ENCODE peak calls at places on chromosome 13, in five cellular contexts. Z is fibroblast of pulmonary artery, D is A549, H is astrocyte of the spinal cord, P is PC-3. B is an unnamed sample.

GRCh38 chr13:108495686-108496363 is 133.6 kb upstream of the MYO16 start:
- DNase-seq in P (no peak), Z (no peak), H (peak), D (no peak), B (no peak)

GRCh38 chr13:95564948-95565347 is 12.4 kb downstream of the CLDN10 start:
- DNase-seq in P (peak), H (peak), Z (peak), D (no peak), B (no peak)

GRCh38 chr13:114032121-114032799 is 58.4 kb upstream of the C13orf46 start:
- DNase-seq in Z (peak), P (no peak), D (no peak), H (peak), B (peak)

GRCh38 chr13:102771298-102772041 is 2.1 kb downstream of the TEX30 start:
- DNase-seq in D (no peak), Z (no peak), H (no peak), P (no peak), B (no peak)

GRCh38 chr13:39918837-39919236 is 263.4 kb downstream of the COG6 start:
- DNase-seq in Z (peak), P (no peak), D (no peak), H (no peak), B (no peak)

GRCh38 chr13:111058796-111059506 is 56.2 kb upstream of the ARHGEF7 start:
- DNase-seq in H (no peak), P (no peak), Z (no peak), D (no peak), B (no peak)

GRCh38 chr13:42071667-42072419 is 23.4 kb downstream of the DGKH start:
- DNase-seq in P (no peak), H (no peak), Z (peak), D (no peak), B (no peak)

GRCh38 chr13:32019612-32020233 is 11.9 kb upstream of the FRY start:
- DNase-seq in D (peak), Z (peak), H (peak), P (peak), B (no peak)

GRCh38 chr13:107466326-107466725 is 749.0 kb downstream of the LIG4 start:
- DNase-seq in H (peak), Z (peak), P (peak), D (no peak), B (no peak)

GRCh38 chr13:42728507-42729180 is 52.7 kb upstream of the FAM216B start:
- DNase-seq in Z (no peak), H (no peak), D (no peak), P (no peak), B (no peak)

GRCh38 chr13:48891586-48891985 is 84.1 kb upstream of the FNDC3A start:
- DNase-seq in Z (peak), H (peak), P (peak), D (no peak), B (no peak)

GRCh38 chr13:65540064-65540635 is 1690.0 kb downstream of the PCDH9 start:
- DNase-seq in D (no peak), P (peak), Z (no peak), H (peak), B (no peak)

GRCh38 chr13:63110431-63110830 is 1694.8 kb upstream of the PCDH20 start:
- DNase-seq in D (no peak), H (no peak), Z (no peak), P (no peak), B (no peak)

GRCh38 chr13:56907766-56908165 is 233.0 kb upstream of the PRR20A start:
- DNase-seq in P (no peak), Z (peak), H (no peak), D (no peak), B (no peak)

GRCh38 chr13:24539500-24540165 is 27.1 kb upstream of the PARP4 start:
- DNase-seq in D (no peak), H (no peak), Z (no peak), P (no peak), B (no peak)

GRCh38 chr13:56670563-56670962 is 470.2 kb upstream of the PRR20A start:
- DNase-seq in P (no peak), Z (no peak), D (no peak), H (no peak), B (peak)

GRCh38 chr13:43285891-43286602 is 262.7 kb downstream of the DNAJC15 start:
- DNase-seq in D (no peak), Z (no peak), P (peak), H (peak), B (no peak)

GRCh38 chr13:65914707-65915106 is 1315.4 kb downstream of the PCDH9 start:
- DNase-seq in D (no peak), Z (peak), H (peak), P (peak), B (no peak)

GRCh38 chr13:32168136-32168535 is 136.6 kb downstream of the FRY start:
- DNase-seq in Z (no peak), H (no peak), D (no peak), P (no peak), B (no peak)

GRCh38 chr13:114115191-114115671 is 17.2 kb downstream of the RASA3 start:
- DNase-seq in P (peak), D (no peak), Z (peak), H (peak), B (no peak)

GRCh38 chr13:99991013-99991805 is 9.6 kb downstream of the ZIC2 start:
- DNase-seq in H (peak), D (no peak), P (no peak), Z (no peak), B (no peak)

GRCh38 chr13:23921451-23921888 is 24.2 kb upstream of the C1QTNF9B start:
- DNase-seq in D (no peak), P (peak), H (peak), Z (peak), B (peak)

GRCh38 chr13:36030670-36031331 is 100.4 kb downstream of the DCLK1 start:
- DNase-seq in Z (peak), D (no peak), P (peak), H (peak), B (peak)

GRCh38 chr13:21427741-21428140 is 31.4 kb downstream of the ZDHHC20 start:
- DNase-seq in D (no peak), Z (no peak), H (no peak), P (no peak), B (no peak)

GRCh38 chr13:72383646-72384045 is 343.8 kb downstream of the MZT1 start:
- DNase-seq in D (no peak), Z (no peak), P (no peak), H (no peak), B (no peak)

GRCh38 chr13:42001580-42001979 is 40.7 kb upstream of the VWA8 start:
- DNase-seq in D (no peak), H (peak), Z (peak), P (peak), B (peak)

GRCh38 chr13:35781044-35781443 is 304.6 kb upstream of the MAB21L1 start:
- DNase-seq in P (no peak), H (no peak), Z (no peak), D (no peak), B (peak)

DNA sequence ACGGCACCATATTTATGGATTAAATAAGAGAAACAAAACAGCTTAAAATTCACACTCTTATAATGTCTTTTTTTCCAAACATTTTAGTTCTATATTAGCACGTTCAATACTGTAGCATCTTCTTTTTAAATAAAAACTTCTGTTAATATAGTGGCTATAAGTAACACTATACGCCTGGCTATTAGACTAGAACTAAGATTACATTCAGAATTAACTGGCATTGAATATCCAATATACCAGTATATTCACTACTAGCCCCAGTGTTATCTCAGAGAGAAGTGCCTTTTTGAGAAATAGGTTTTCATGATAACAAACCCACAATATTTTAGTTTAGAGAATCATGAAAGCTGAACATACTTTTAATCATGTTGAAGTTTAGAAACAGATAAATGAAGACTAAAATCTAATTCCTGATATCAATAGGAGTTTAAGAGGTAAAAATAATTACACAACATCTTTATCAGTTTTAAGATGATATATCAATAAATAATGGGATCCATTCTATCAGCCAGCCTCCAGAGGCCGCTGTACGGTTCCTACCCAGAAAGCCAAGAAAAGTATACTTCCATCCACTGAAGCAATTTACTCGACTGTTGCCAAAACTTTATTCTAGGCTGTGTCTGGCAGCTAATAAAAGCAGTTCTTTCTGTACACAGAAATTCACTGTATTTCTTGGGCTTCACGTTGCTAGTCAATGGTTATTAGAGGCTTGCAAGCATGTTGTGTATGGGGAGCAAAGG is 1113.4 kb upstream of the MIR17HG start:
- DNase-seq in Z (no peak), H (no peak), P (peak), D (no peak), B (no peak)
- TF ChIP-seq CTCF in Z (no peak), H (peak), P (peak), D (no peak), B (no peak)

GRCh38 chr13:79779761-79780160 is 298.8 kb downstream of the NDFIP2 start:
- DNase-seq in P (peak), Z (peak), H (peak), D (no peak), B (no peak)

GRCh38 chr13:79782541-79783216 is 301.7 kb downstream of the NDFIP2 start:
- DNase-seq in P (no peak), D (no peak), H (peak), Z (peak), B (peak)

GRCh38 chr13:79780240-79780639 is 299.3 kb downstream of the NDFIP2 start:
- DNase-seq in H (peak), D (no peak), Z (peak), P (no peak), B (no peak)

GRCh38 chr13:79779061-79779460 is 298.1 kb downstream of the NDFIP2 start:
- DNase-seq in Z (no peak), H (no peak), P (no peak), D (no peak), B (no peak)

GRCh38 chr13:79781829-79782540 is 301.0 kb downstream of the NDFIP2 start:
- DNase-seq in P (no peak), Z (no peak), H (no peak), D (no peak), B (no peak)
- H3K4me3 ChIP-seq in P (no peak), Z (no peak), H (no peak), D (no peak), B (no peak)

DNA sequence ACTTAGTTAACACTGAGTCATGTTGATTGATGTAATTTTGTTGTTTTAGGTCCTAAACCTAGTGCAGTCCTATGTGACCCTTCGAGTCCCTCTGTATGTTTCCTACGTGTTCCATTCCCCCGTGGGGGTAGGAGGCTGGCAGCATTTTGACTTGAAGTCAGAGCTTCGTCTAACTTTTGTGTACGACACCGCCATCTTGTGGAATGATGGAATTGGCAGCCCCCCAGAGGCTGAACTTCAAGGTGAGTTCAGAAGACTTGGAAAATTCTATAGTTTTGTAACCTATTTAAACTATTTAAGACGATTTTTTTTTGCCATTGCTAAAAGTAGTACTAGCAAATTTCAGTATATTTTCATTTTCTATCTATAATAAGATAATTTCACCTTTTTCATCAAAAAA is 117.9 kb downstream of the STOML3 start:
- DNase-seq in P (peak), H (peak), D (peak), Z (peak), B (no peak)
- TF ChIP-seq CTCF in P (peak), H (peak), D (peak), Z (peak), B (peak)

DNA sequence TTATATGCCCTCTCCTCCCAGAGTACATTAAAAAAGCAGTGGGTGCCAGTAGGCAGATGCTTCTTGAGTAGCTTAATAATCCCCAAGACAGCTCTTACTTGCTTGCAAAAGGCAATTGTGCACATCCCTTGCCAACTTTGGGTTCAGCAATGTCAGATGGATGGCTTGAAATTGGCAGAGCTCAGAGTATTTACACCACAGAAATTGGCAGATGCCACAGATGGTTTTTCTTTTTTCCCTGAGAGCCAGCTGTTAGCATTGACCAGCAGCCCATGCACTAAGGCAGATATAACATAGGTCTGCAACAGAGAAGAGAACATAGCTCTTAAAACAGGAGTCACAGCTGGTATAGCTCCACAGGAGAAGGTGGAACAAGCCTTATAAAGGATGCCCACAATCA is 18.4 kb upstream of the RNASEH2B start:
- DNase-seq in Z (no peak), P (no peak), D (no peak), H (no peak), B (no peak)
- H3K4me3 ChIP-seq in Z (no peak), P (no peak), D (no peak), H (no peak), B (no peak)